ENCODE peak calls at places on chromosomes 5 and 9, in eight cellular contexts. B is kidney glomerular epithelial cell; H is GM04503; C is kidney tubule cell; Y is body of pancreas; Q is activated T-helper 1 cell treated with anti-CD3 and anti-CD28 coated beads, Interleukin-12 subunit alpha, Interleukin-12 subunit beta, Interleukin-2, Interleukin-4 antibody, amounts not matched to agents 30 ng/mL and 10 ng/mL and 1 ng/mL, durations not matched to agents 14 hours and 24 hours and 36 hours; S is activated T-helper 9 cell treated with anti-CD3 and anti-CD28 coated beads, Interleukin-2, amount 50 U/mL, for 16 hours; R is RCC 7860. F is an unnamed sample.

GRCh38 chr9:35594471-35594870 is 10.6 kb upstream of the TESK1 start:
- DNase-seq in R (no peak), Q (no peak), S (no peak), Y (no peak), H (no peak), C (no peak), B (no peak), F (no peak)

GRCh38 chr5:57783693-57784092 is 301.1 kb upstream of the ACTBL2 start:
- DNase-seq in R (no peak), Q (no peak), C (no peak), H (no peak), S (no peak), B (no peak), Y (no peak), F (peak)

GRCh38 chr5:178383919-178384814 is 151.6 kb upstream of the PHYKPL start:
- DNase-seq in Y (no peak), S (no peak), R (no peak), H (no peak), B (no peak), Q (no peak), C (no peak), F (no peak)

GRCh38 chr5:91146905-91147600 is 236.1 kb downstream of the ARRDC3 start:
- DNase-seq in C (no peak), S (no peak), R (no peak), Y (no peak), H (no peak), Q (no peak), B (no peak), F (no peak)

GRCh38 chr5:67647772-67648171 is 451.2 kb upstream of the CD180 start:
- DNase-seq in H (no peak), S (no peak), Q (no peak), C (no peak), R (no peak), B (no peak), Y (no peak), F (no peak)

GRCh38 chr9:79763861-79764260 is 192.1 kb downstream of the TLE4 start:
- DNase-seq in Q (no peak), Y (peak), B (no peak), C (peak), R (no peak), S (no peak), H (no peak), F (peak)

GRCh38 chr5:32505718-32506117 is 61.2 kb upstream of the ZFR start:
- DNase-seq in S (no peak), H (peak), B (no peak), Q (no peak), Y (no peak), C (no peak), R (no peak), F (peak)

GRCh38 chr5:149433524-149434131 is 54.5 kb upstream of the IL17B start:
- DNase-seq in C (no peak), Q (no peak), B (no peak), Y (no peak), R (no peak), H (no peak), S (no peak), F (no peak)